ENCODE peak calls at places on chromosomes 7 and 10, in five cellular contexts. D is non-pigmented ciliary epithelial cell; N is small intestine; A is stimulated activated CD4-positive, alpha-beta T cell treated with anti-CD3 and anti-CD28 coated beads, Interleukin-12 subunit alpha, Interleukin-12 subunit beta, amount 100 ng/mL, for 4 hours; P is iPS-NIHi11. T is an unnamed sample.

GRCh38 chr10:45418859-45419672 is 45.0 kb downstream of the ALOX5 start:
- DNase-seq in D (no peak), N (peak; percentile 16), A (peak; percentile 36), P (peak; percentile 86), T (peak; percentile 79)

GRCh38 chr7:141697211-141697871 is 4.6 kb downstream of the DENND11 start:
- DNase-seq in D (peak; percentile 65), N (no peak), A (no peak), P (no peak), T (no peak)

GRCh38 chr10:7281429-7281828 is 129.4 kb downstream of the SFMBT2 start:
- DNase-seq in D (no peak), N (no peak), A (no peak), P (no peak), T (no peak)

GRCh38 chr7:36272567-36273269 is 116.9 kb upstream of the ANLN start:
- DNase-seq in D (no peak), N (no peak), A (no peak), P (no peak), T (no peak)

GRCh38 chr7:87416682-87417587 is 58.5 kb downstream of the ABCB4 start:
- DNase-seq in D (no peak), N (peak; percentile 71), A (peak; percentile 45), P (peak; percentile 42), T (peak; percentile 86)

GRCh38 chr7:102875700-102876192 is 37.1 kb upstream of the LRRC17 start:
- DNase-seq in D (peak; percentile 100), N (peak; percentile 3), A (peak; percentile 1), P (peak; percentile 36), T (no peak)

GRCh38 chr10:126294451-126294850 is 93.8 kb downstream of the ADAM12 start:
- DNase-seq in D (no peak), N (no peak), A (no peak), P (no peak), T (no peak)

GRCh38 chr10:49552277-49552676 is 13.4 kb upstream of the ERCC6 start:
- DNase-seq in D (peak; percentile 89), N (no peak), A (no peak), P (no peak), T (no peak)

GRCh38 chr10:102782698-102783540 is 39.2 kb downstream of the WBP1L start:
- DNase-seq in D (peak; percentile 62), N (no peak), A (no peak), P (no peak), T (no peak)

GRCh38 chr7:108094933-108095710 is 35.0 kb downstream of the LAMB4 start:
- DNase-seq in D (peak; percentile 73), N (peak; percentile 72), A (no peak), P (no peak), T (no peak)

GRCh38 chr10:77700086-77700485 is 62.5 kb upstream of the KCNMA1 start:
- DNase-seq in D (no peak), N (no peak), A (no peak), P (no peak), T (no peak)

GRCh38 chr7:121322460-121322859 is 6.3 kb upstream of the WNT16 start:
- DNase-seq in D (no peak), N (no peak), A (no peak), P (no peak), T (no peak)